ENCODE peak calls at places on chromosomes 12 and 14, in eight cellular contexts. S, D, X, T, V, U, F and G are unnamed samples.

GRCh38 chr12:113382206-113382605 is 21.5 kb downstream of the SDS start:
- DNase-seq in F (no peak), S (no peak), U (no peak), X (no peak), V (no peak), D (no peak), T (no peak), G (no peak)

GRCh38 chr14:24113801-24114535 is 609 bp upstream of the DCAF11 start:
- DNase-seq in S (peak), U (peak), X (peak), D (peak), T (peak), F (peak), V (peak), G (peak)

GRCh38 chr12:26402648-26403047 is 207.3 kb downstream of the SSPN start:
- DNase-seq in X (no peak), V (no peak), F (peak), T (no peak), S (no peak), D (peak), U (no peak), G (no peak)

GRCh38 chr12:67354322-67354721 is 85.2 kb downstream of the CAND1 start:
- DNase-seq in D (no peak), V (no peak), X (no peak), T (no peak), U (peak), S (peak), F (no peak), G (no peak)

GRCh38 chr12:111893287-111893686 is 51.3 kb downstream of the MAPKAPK5 start:
- DNase-seq in X (no peak), F (no peak), U (no peak), T (no peak), S (no peak), V (no peak), D (no peak), G (no peak)

GRCh38 chr14:91250912-91251311 is 6.4 kb upstream of the GPR68 start:
- DNase-seq in U (no peak), S (no peak), V (no peak), X (no peak), T (no peak), F (no peak), D (no peak), G (no peak)

GRCh38 chr12:78888583-78888982 is 24.0 kb downstream of the SYT1 start:
- DNase-seq in T (no peak), U (no peak), X (no peak), V (no peak), S (no peak), F (no peak), D (peak), G (no peak)

GRCh38 chr14:23306412-23307145 is at the start of gene BCL2L2:
- DNase-seq in D (peak), T (peak), S (peak), F (peak), U (peak), X (peak), V (no peak), G (peak)

GRCh38 chr14:22545842-22546721 is 42.9 kb downstream of the DAD1 start:
- DNase-seq in X (no peak), V (peak), F (no peak), D (no peak), T (no peak), S (peak), U (peak), G (no peak)

GRCh38 chr14:59570122-59570521 is 6.5 kb downstream of the CCDC175 start:
- DNase-seq in T (no peak), F (peak), D (no peak), V (no peak), U (no peak), S (peak), X (no peak), G (no peak)

GRCh38 chr14:102316746-102317563 is 2.6 kb upstream of the ZNF839 start:
- DNase-seq in F (peak), D (peak), U (peak), T (peak), S (peak), X (peak), V (peak), G (peak)
- TF ChIP-seq CTCF in F (peak), D (peak), U (peak), T (peak), S (peak), X (peak), V (peak), G (peak)

GRCh38 chr12:71441836-71442566 is 2.4 kb downstream of the LGR5 start:
- DNase-seq in F (no peak), X (no peak), U (no peak), D (no peak), V (no peak), T (no peak), S (no peak), G (no peak)
- TF ChIP-seq CTCF in F (peak), X (no peak), U (no peak), D (no peak), V (no peak), T (no peak), S (no peak), G (peak)

GRCh38 chr12:9636807-9637206 is 29.1 kb upstream of the KLRB1 start:
- DNase-seq in S (no peak), V (no peak), U (no peak), T (no peak), F (no peak), X (no peak), D (no peak), G (no peak)
- TF ChIP-seq CTCF in S (no peak), V (no peak), U (no peak), T (no peak), F (no peak), X (no peak), D (no peak), G (no peak)

GRCh38 chr12:70724444-70724843 is 87.2 kb upstream of the PTPRB start:
- DNase-seq in X (no peak), U (peak), D (peak), V (no peak), T (no peak), F (peak), S (peak), G (no peak)
- TF ChIP-seq CTCF in X (no peak), U (peak), D (peak), V (no peak), T (no peak), F (peak), S (peak), G (peak)

DNA sequence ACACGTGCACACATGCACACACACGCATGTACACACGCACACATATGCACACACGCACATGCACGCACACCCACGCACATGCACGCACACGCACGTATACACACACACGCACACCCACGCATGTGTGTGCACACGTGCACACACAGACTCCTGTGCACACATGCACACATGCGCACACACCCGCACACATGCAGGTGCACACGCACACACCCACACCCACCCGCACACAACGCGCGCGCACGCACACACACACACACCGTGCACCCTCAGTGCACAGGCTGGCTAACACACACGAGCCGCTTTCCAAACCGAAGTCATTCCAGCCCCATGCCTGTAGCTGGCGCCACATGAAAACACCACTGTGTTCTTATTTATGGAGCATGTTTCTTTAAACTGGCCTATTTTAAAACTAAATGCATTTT is 45.3 kb downstream of the GALNT9 start:
- DNase-seq in U (peak), V (no peak), T (no peak), X (no peak), F (no peak), S (peak), D (peak), G (no peak)
- TF ChIP-seq CTCF in U (peak), V (no peak), T (peak), X (no peak), F (no peak), S (peak), D (peak), G (peak)

GRCh38 chr14:68949236-68949965 is 29.7 kb downstream of the ACTN1 start:
- DNase-seq in X (no peak), V (no peak), D (no peak), F (no peak), T (no peak), S (no peak), U (peak), G (no peak)

GRCh38 chr14:68951800-68952540 is 27.1 kb downstream of the ACTN1 start:
- DNase-seq in F (no peak), V (no peak), U (no peak), D (no peak), T (no peak), S (peak), X (no peak), G (no peak)

GRCh38 chr14:68952544-68953535 is 26.3 kb downstream of the ACTN1 start:
- DNase-seq in X (no peak), U (peak), D (no peak), T (no peak), S (peak), F (no peak), V (no peak), G (no peak)

GRCh38 chr14:68950111-68950510 is 29.0 kb downstream of the ACTN1 start:
- DNase-seq in U (peak), F (no peak), D (no peak), V (no peak), S (peak), X (no peak), T (no peak), G (no peak)

GRCh38 chr14:68951051-68951797 is 27.9 kb downstream of the ACTN1 start:
- DNase-seq in U (peak), F (no peak), V (no peak), T (peak), X (peak), S (peak), D (no peak), G (peak)
- TF ChIP-seq CTCF in U (no peak), F (no peak), V (no peak), T (no peak), X (no peak), S (no peak), D (no peak), G (no peak)

GRCh38 chr12:33438025-33438772 is 1.4 kb downstream of the SYT10 start:
- DNase-seq in U (no peak), X (no peak), S (no peak), T (no peak), F (no peak), V (no peak), D (no peak), G (no peak)
- TF ChIP-seq CTCF in U (no peak), X (no peak), S (no peak), T (no peak), F (no peak), V (no peak), D (no peak), G (no peak)

GRCh38 chr12:2588345-2588744 is 206.4 kb upstream of the FKBP4 start:
- DNase-seq in S (no peak), F (no peak), V (no peak), U (no peak), X (no peak), T (no peak), D (no peak), G (no peak)
- TF ChIP-seq CTCF in S (no peak), F (no peak), V (no peak), U (no peak), X (no peak), T (no peak), D (no peak), G (no peak)